ENCODE peak calls at places on chromosomes 16 and 17, in five cellular contexts. One of them, this sample, is unnamed.

GRCh38 chr16:85445779-85446222 is 167.3 kb upstream of the GSE1 start:
- DNase-seq in stomach: peak
- DNase-seq in WERI-Rb-1: no peak
- DNase-seq in epithelial cell of esophagus: no peak
- DNase-seq in upper lobe of right lung: no peak
- DNase-seq in this sample: no peak

GRCh38 chr17:78075545-78075944 is 53.0 kb downstream of the TMC6 start:
- DNase-seq in upper lobe of right lung: no peak
- DNase-seq in epithelial cell of esophagus: no peak
- DNase-seq in stomach: no peak
- DNase-seq in WERI-Rb-1: no peak
- DNase-seq in this sample: no peak

GRCh38 chr17:50551884-50552283 is 4.9 kb downstream of the SPATA20 start:
- DNase-seq in WERI-Rb-1: no peak
- DNase-seq in epithelial cell of esophagus: no peak
- DNase-seq in upper lobe of right lung: no peak
- DNase-seq in stomach: no peak
- DNase-seq in this sample: no peak

GRCh38 chr17:21288581-21289017 is 4.1 kb downstream of the MAP2K3 start:
- DNase-seq in stomach: no peak
- DNase-seq in WERI-Rb-1: no peak
- DNase-seq in epithelial cell of esophagus: no peak
- DNase-seq in upper lobe of right lung: no peak
- DNase-seq in this sample: no peak

GRCh38 chr17:82092995-82093751 is 4.9 kb downstream of the FASN start:
- DNase-seq in epithelial cell of esophagus: no peak
- DNase-seq in WERI-Rb-1: peak
- DNase-seq in stomach: no peak
- DNase-seq in upper lobe of right lung: no peak
- DNase-seq in this sample: no peak

GRCh38 chr16:84527486-84528269 is 23.2 kb upstream of the MEAK7 start:
- DNase-seq in epithelial cell of esophagus: no peak
- DNase-seq in WERI-Rb-1: no peak
- DNase-seq in upper lobe of right lung: no peak
- DNase-seq in stomach: no peak
- DNase-seq in this sample: no peak

GRCh38 chr17:67276075-67276474 is 31.1 kb upstream of the HELZ start:
- DNase-seq in stomach: no peak
- DNase-seq in upper lobe of right lung: no peak
- DNase-seq in WERI-Rb-1: peak
- DNase-seq in epithelial cell of esophagus: peak
- DNase-seq in this sample: no peak

GRCh38 chr17:4691686-4692085 is 12.3 kb downstream of the PELP1 start:
- DNase-seq in stomach: no peak
- DNase-seq in WERI-Rb-1: no peak
- DNase-seq in upper lobe of right lung: no peak
- DNase-seq in epithelial cell of esophagus: no peak
- DNase-seq in this sample: no peak

GRCh38 chr17:45824475-45824874 is 20.2 kb upstream of the SPPL2C start:
- DNase-seq in stomach: no peak
- DNase-seq in epithelial cell of esophagus: no peak
- DNase-seq in upper lobe of right lung: no peak
- DNase-seq in WERI-Rb-1: no peak
- DNase-seq in this sample: no peak

GRCh38 chr16:47925811-47926460 is 229.9 kb downstream of the ABCC12 start:
- DNase-seq in stomach: no peak
- DNase-seq in upper lobe of right lung: no peak
- DNase-seq in WERI-Rb-1: no peak
- DNase-seq in epithelial cell of esophagus: peak
- DNase-seq in this sample: no peak

GRCh38 chr17:8465381-8466158 is 29.9 kb downstream of the NDEL1 start:
- DNase-seq in upper lobe of right lung: no peak
- DNase-seq in WERI-Rb-1: no peak
- DNase-seq in epithelial cell of esophagus: peak
- DNase-seq in stomach: no peak
- DNase-seq in this sample: no peak

GRCh38 chr16:77675464-77676324 is 46.6 kb upstream of the NUDT7 start:
- DNase-seq in WERI-Rb-1: peak
- DNase-seq in epithelial cell of esophagus: peak
- DNase-seq in stomach: peak
- DNase-seq in upper lobe of right lung: no peak
- DNase-seq in this sample: peak

GRCh38 chr17:35745246-35745645 is 7.8 kb downstream of the GAS2L2 start:
- DNase-seq in WERI-Rb-1: no peak
- DNase-seq in upper lobe of right lung: no peak
- DNase-seq in epithelial cell of esophagus: no peak
- DNase-seq in stomach: no peak
- DNase-seq in this sample: no peak

GRCh38 chr16:50304467-50305440 is 38.4 kb downstream of the ADCY7 start:
- DNase-seq in WERI-Rb-1: no peak
- DNase-seq in epithelial cell of esophagus: no peak
- DNase-seq in stomach: no peak
- DNase-seq in upper lobe of right lung: peak
- DNase-seq in this sample: no peak

GRCh38 chr17:64679710-64680216 is 17.7 kb upstream of the SMURF2 start:
- DNase-seq in epithelial cell of esophagus: peak
- DNase-seq in WERI-Rb-1: no peak
- DNase-seq in stomach: no peak
- DNase-seq in upper lobe of right lung: no peak
- DNase-seq in this sample: no peak

GRCh38 chr16:17408955-17409441 is 61.8 kb downstream of the XYLT1 start:
- DNase-seq in upper lobe of right lung: no peak
- DNase-seq in epithelial cell of esophagus: no peak
- DNase-seq in stomach: no peak
- DNase-seq in WERI-Rb-1: no peak
- DNase-seq in this sample: no peak

GRCh38 chr17:8121531-8122390 is 2.1 kb downstream of the HES7 start:
- DNase-seq in epithelial cell of esophagus: peak
- DNase-seq in stomach: no peak
- DNase-seq in WERI-Rb-1: peak
- DNase-seq in upper lobe of right lung: no peak
- DNase-seq in this sample: peak

GRCh38 chr16:85428168-85428898 is 184.8 kb upstream of the GSE1 start:
- DNase-seq in upper lobe of right lung: peak
- DNase-seq in epithelial cell of esophagus: peak
- DNase-seq in WERI-Rb-1: no peak
- DNase-seq in stomach: peak
- DNase-seq in this sample: no peak

GRCh38 chr16:15897834-15898254 is 9.4 kb upstream of the CEP20 start:
- DNase-seq in upper lobe of right lung: no peak
- DNase-seq in epithelial cell of esophagus: peak
- DNase-seq in stomach: no peak
- DNase-seq in WERI-Rb-1: no peak
- DNase-seq in this sample: no peak

GRCh38 chr16:57315401-57315800 is 30.9 kb upstream of the PLLP start:
- DNase-seq in upper lobe of right lung: no peak
- DNase-seq in stomach: no peak
- DNase-seq in WERI-Rb-1: no peak
- DNase-seq in epithelial cell of esophagus: no peak
- DNase-seq in this sample: no peak

GRCh38 chr17:81832608-81833159 is 407 bp downstream of the MCRIP1 start:
- DNase-seq in stomach: no peak
- DNase-seq in upper lobe of right lung: peak
- DNase-seq in epithelial cell of esophagus: peak
- DNase-seq in WERI-Rb-1: no peak
- DNase-seq in this sample: no peak

GRCh38 chr17:74371653-74372147 is 4.4 kb downstream of the GPR142 start:
- DNase-seq in upper lobe of right lung: no peak
- DNase-seq in epithelial cell of esophagus: no peak
- DNase-seq in WERI-Rb-1: no peak
- DNase-seq in stomach: no peak
- DNase-seq in this sample: no peak

GRCh38 chr17:75077490-75078096 is 10.2 kb upstream of the SLC16A5 start:
- DNase-seq in epithelial cell of esophagus: peak
- DNase-seq in WERI-Rb-1: no peak
- DNase-seq in stomach: peak
- DNase-seq in upper lobe of right lung: peak
- DNase-seq in this sample: peak

GRCh38 chr16:23030001-23030400 is 119.3 kb downstream of the USP31 start:
- DNase-seq in epithelial cell of esophagus: no peak
- DNase-seq in WERI-Rb-1: no peak
- DNase-seq in upper lobe of right lung: no peak
- DNase-seq in stomach: no peak
- DNase-seq in this sample: no peak

GRCh38 chr16:5064915-5065314 is 841 bp downstream of the C16orf89 start:
- DNase-seq in WERI-Rb-1: no peak
- DNase-seq in upper lobe of right lung: peak
- DNase-seq in epithelial cell of esophagus: no peak
- DNase-seq in stomach: peak
- DNase-seq in this sample: no peak

GRCh38 chr16:30694926-30695678 is 3.9 kb upstream of the SRCAP start:
- DNase-seq in upper lobe of right lung: no peak
- DNase-seq in stomach: no peak
- DNase-seq in epithelial cell of esophagus: peak
- DNase-seq in WERI-Rb-1: no peak
- DNase-seq in this sample: no peak

GRCh38 chr16:56370836-56371235 is 54.5 kb downstream of the AMFR start:
- DNase-seq in upper lobe of right lung: no peak
- DNase-seq in stomach: peak
- DNase-seq in WERI-Rb-1: no peak
- DNase-seq in epithelial cell of esophagus: no peak
- DNase-seq in this sample: no peak

GRCh38 chr17:38867179-38867994 is 2.5 kb upstream of the LASP1 start:
- DNase-seq in epithelial cell of esophagus: peak
- DNase-seq in WERI-Rb-1: peak
- DNase-seq in upper lobe of right lung: no peak
- DNase-seq in stomach: peak
- DNase-seq in this sample: peak
- TF ChIP-seq CTCF in epithelial cell of esophagus: peak
- TF ChIP-seq CTCF in WERI-Rb-1: no peak
- TF ChIP-seq CTCF in upper lobe of right lung: peak
- TF ChIP-seq CTCF in stomach: no peak
- TF ChIP-seq CTCF in this sample: peak

GRCh38 chr17:28185658-28186057 is 133.3 kb upstream of the TMEM97 start:
- DNase-seq in WERI-Rb-1: no peak
- DNase-seq in epithelial cell of esophagus: no peak
- DNase-seq in stomach: no peak
- DNase-seq in upper lobe of right lung: no peak
- DNase-seq in this sample: no peak

GRCh38 chr17:28191018-28191417 is 128.0 kb upstream of the TMEM97 start:
- DNase-seq in epithelial cell of esophagus: no peak
- DNase-seq in stomach: no peak
- DNase-seq in upper lobe of right lung: no peak
- DNase-seq in WERI-Rb-1: no peak
- DNase-seq in this sample: no peak

GRCh38 chr17:28187931-28188330 is 131.1 kb upstream of the TMEM97 start:
- DNase-seq in upper lobe of right lung: no peak
- DNase-seq in WERI-Rb-1: no peak
- DNase-seq in epithelial cell of esophagus: peak
- DNase-seq in stomach: no peak
- DNase-seq in this sample: no peak

GRCh38 chr17:28189667-28190066 is 129.3 kb upstream of the TMEM97 start:
- DNase-seq in WERI-Rb-1: no peak
- DNase-seq in epithelial cell of esophagus: no peak
- DNase-seq in upper lobe of right lung: no peak
- DNase-seq in stomach: no peak
- DNase-seq in this sample: no peak

DNA sequence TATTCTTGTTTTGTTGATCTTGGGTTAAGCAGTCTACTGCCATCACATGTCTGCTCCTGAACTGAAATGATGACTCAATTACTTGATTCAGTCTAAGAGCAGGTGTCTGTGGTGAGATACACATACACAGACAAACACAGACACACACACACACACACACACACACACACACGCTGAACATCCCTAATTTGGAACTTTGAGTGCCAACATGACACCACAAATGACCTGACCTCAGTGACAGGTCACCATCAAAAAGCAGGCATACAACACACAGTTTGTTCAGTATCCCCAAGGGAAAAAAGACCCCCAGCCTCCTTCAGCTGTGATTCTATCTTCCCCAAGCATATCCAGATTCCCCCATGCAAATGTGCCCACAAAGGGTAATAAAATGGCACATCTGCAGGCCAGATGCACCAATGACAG is 130.1 kb upstream of the TMEM97 start:
- DNase-seq in WERI-Rb-1: no peak
- DNase-seq in stomach: no peak
- DNase-seq in upper lobe of right lung: no peak
- DNase-seq in epithelial cell of esophagus: peak
- DNase-seq in this sample: no peak
- TF ChIP-seq CTCF in WERI-Rb-1: no peak
- TF ChIP-seq CTCF in stomach: no peak
- TF ChIP-seq CTCF in upper lobe of right lung: no peak
- TF ChIP-seq CTCF in epithelial cell of esophagus: no peak
- TF ChIP-seq CTCF in this sample: no peak

GRCh38 chr16:79261461-79261860 is 339.1 kb downstream of the MAF start:
- DNase-seq in WERI-Rb-1: peak
- DNase-seq in upper lobe of right lung: peak
- DNase-seq in epithelial cell of esophagus: no peak
- DNase-seq in stomach: peak
- DNase-seq in this sample: peak
- TF ChIP-seq CTCF in WERI-Rb-1: peak
- TF ChIP-seq CTCF in upper lobe of right lung: peak
- TF ChIP-seq CTCF in epithelial cell of esophagus: no peak
- TF ChIP-seq CTCF in stomach: no peak
- TF ChIP-seq CTCF in this sample: peak

GRCh38 chr17:30388321-30389179 is 9.8 kb downstream of the CPD start:
- DNase-seq in epithelial cell of esophagus: no peak
- DNase-seq in stomach: no peak
- DNase-seq in upper lobe of right lung: no peak
- DNase-seq in WERI-Rb-1: no peak
- DNase-seq in this sample: peak

GRCh38 chr17:30393911-30394867 is 15.5 kb downstream of the CPD start:
- DNase-seq in WERI-Rb-1: no peak
- DNase-seq in epithelial cell of esophagus: no peak
- DNase-seq in stomach: no peak
- DNase-seq in upper lobe of right lung: no peak
- DNase-seq in this sample: no peak

GRCh38 chr17:30389755-30390300 is 11.1 kb downstream of the CPD start:
- DNase-seq in stomach: no peak
- DNase-seq in WERI-Rb-1: no peak
- DNase-seq in upper lobe of right lung: no peak
- DNase-seq in epithelial cell of esophagus: peak
- DNase-seq in this sample: no peak

GRCh38 chr17:30393491-30393890 is 14.8 kb downstream of the CPD start:
- DNase-seq in WERI-Rb-1: no peak
- DNase-seq in stomach: no peak
- DNase-seq in epithelial cell of esophagus: peak
- DNase-seq in upper lobe of right lung: no peak
- DNase-seq in this sample: no peak

GRCh38 chr17:30391534-30391933 is 12.8 kb downstream of the CPD start:
- DNase-seq in upper lobe of right lung: no peak
- DNase-seq in WERI-Rb-1: no peak
- DNase-seq in epithelial cell of esophagus: no peak
- DNase-seq in stomach: no peak
- DNase-seq in this sample: no peak
- TF ChIP-seq CTCF in upper lobe of right lung: no peak
- TF ChIP-seq CTCF in WERI-Rb-1: no peak
- TF ChIP-seq CTCF in epithelial cell of esophagus: no peak
- TF ChIP-seq CTCF in stomach: no peak
- TF ChIP-seq CTCF in this sample: no peak

This sample was measured in glutamatergic neuron.